ENCODE peak calls at places on chromosomes 12 and 14, in nine cellular contexts. D is fibroblast of lung, A is IMR-90, L is endodermal cell, I is kidney, X is H1, W is colonic mucosa, Y is endothelial cell of umbilical vein, Q is mesendoderm. J is an unnamed sample.

GRCh38 chr12:117507547-117507946 is 146.1 kb upstream of the NOS1 start:
- DNase-seq in Y (no peak), X (no peak), W (no peak), D (no peak), I (no peak), A (no peak), Q (no peak), L (peak; percentile 60), J (no peak)

GRCh38 chr14:33402604-33403003 is 463.9 kb downstream of the NPAS3 start:
- DNase-seq in I (no peak), Y (no peak), Q (no peak), L (no peak), D (no peak), A (no peak), X (no peak), W (no peak), J (no peak)

GRCh38 chr14:81406863-81407262 is 6.7 kb upstream of the STON2 start:
- DNase-seq in I (no peak), W (no peak), X (no peak), Y (no peak), A (peak; percentile 1), D (peak; percentile 74), L (no peak), Q (no peak), J (no peak)

GRCh38 chr12:92943482-92944250 is 14.6 kb upstream of the EEA1 start:
- DNase-seq in D (peak; percentile 75), X (no peak), A (peak; percentile 31), Y (no peak), Q (peak; percentile 21), I (no peak), W (no peak), L (no peak), J (peak; percentile 49)

GRCh38 chr12:52650520-52651081 is 1.4 kb downstream of the KRT2 start:
- DNase-seq in I (no peak), A (no peak), W (peak; percentile 61), L (peak; percentile 44), X (no peak), D (no peak), Y (no peak), Q (no peak), J (no peak)

GRCh38 chr12:65014504-65015271 is 106.4 kb downstream of the WIF1 start:
- DNase-seq in I (no peak), X (no peak), D (no peak), W (no peak), A (no peak), L (no peak), Y (no peak), Q (no peak), J (no peak)

GRCh38 chr12:116236986-116237385 is 40.5 kb downstream of the MED13L start:
- DNase-seq in X (no peak), W (no peak), L (no peak), Q (no peak), D (peak; percentile 30), Y (no peak), I (no peak), A (no peak), J (no peak)

GRCh38 chr12:5017638-5018348 is 25.9 kb upstream of the KCNA5 start:
- DNase-seq in X (no peak), I (no peak), Y (no peak), D (no peak), L (no peak), W (no peak), Q (no peak), A (no peak), J (no peak)

GRCh38 chr12:64099430-64099829 is 122.7 kb downstream of the KICS2 start:
- DNase-seq in X (no peak), I (no peak), Q (no peak), W (no peak), Y (peak; percentile 70), D (peak; percentile 99), A (peak; percentile 96), L (no peak), J (no peak)

GRCh38 chr14:68679746-68680467 is 113.0 kb downstream of the ZFP36L1 start:
- DNase-seq in L (no peak), Y (no peak), I (no peak), D (no peak), X (no peak), Q (no peak), W (no peak), A (no peak), J (no peak)

GRCh38 chr14:68679301-68679700 is 113.6 kb downstream of the ZFP36L1 start:
- DNase-seq in X (no peak), D (no peak), L (no peak), A (no peak), Q (no peak), Y (no peak), I (no peak), W (no peak), J (no peak)

GRCh38 chr14:68681256-68681655 is 111.6 kb downstream of the ZFP36L1 start:
- DNase-seq in A (no peak), L (no peak), X (no peak), Y (no peak), W (no peak), D (no peak), I (no peak), Q (no peak), J (no peak)

GRCh38 chr14:68682166-68683103 is 110.4 kb downstream of the ZFP36L1 start:
- DNase-seq in A (peak; percentile 95), I (no peak), W (peak; percentile 44), L (no peak), D (peak; percentile 97), X (no peak), Y (peak; percentile 92), Q (no peak), J (peak; percentile 86)

GRCh38 chr14:68680541-68681051 is 112.3 kb downstream of the ZFP36L1 start:
- DNase-seq in Q (no peak), I (no peak), A (peak; percentile 24), W (no peak), D (peak; percentile 68), X (no peak), L (no peak), Y (no peak), J (no peak)
- H3K9ac ChIP-seq in Q (no peak overlapping the region), I (no peak overlapping the region), A (no peak overlapping the region), W (peak overlapping the region; percentile 21), D (no peak overlapping the region), X (no peak overlapping the region), L (no peak overlapping the region), Y (no peak overlapping the region), J (no peak overlapping the region)

DNA sequence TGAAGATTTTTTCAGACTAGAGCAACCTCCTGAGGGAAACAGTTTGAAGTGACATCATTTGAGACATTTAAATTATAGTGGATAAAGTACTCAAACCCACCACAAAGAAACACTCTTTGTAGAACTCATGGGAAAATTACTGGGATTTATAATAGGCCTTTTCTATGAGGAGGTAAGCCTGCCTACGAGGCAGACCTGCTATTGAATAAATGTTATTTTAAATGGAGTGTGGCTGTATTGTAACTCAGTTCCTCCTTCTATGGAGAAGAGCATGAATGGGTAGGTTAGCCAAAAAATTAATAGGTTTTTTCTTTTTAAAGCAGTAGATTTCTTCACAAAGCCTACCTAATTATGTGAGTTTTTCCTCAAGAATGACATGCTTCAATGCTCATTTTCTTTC is 63.7 kb upstream of the PLEKHA5 start:
- DNase-seq in W (no peak), A (no peak), Q (no peak), X (no peak), I (no peak), L (no peak), Y (no peak), D (no peak), J (no peak)
- H3K27ac ChIP-seq in W (no peak overlapping the region), A (no peak overlapping the region), Q (no peak overlapping the region), X (no peak overlapping the region), I (no peak overlapping the region), L (no peak overlapping the region), Y (no peak overlapping the region), D (no peak overlapping the region), J (no peak overlapping the region)

DNA sequence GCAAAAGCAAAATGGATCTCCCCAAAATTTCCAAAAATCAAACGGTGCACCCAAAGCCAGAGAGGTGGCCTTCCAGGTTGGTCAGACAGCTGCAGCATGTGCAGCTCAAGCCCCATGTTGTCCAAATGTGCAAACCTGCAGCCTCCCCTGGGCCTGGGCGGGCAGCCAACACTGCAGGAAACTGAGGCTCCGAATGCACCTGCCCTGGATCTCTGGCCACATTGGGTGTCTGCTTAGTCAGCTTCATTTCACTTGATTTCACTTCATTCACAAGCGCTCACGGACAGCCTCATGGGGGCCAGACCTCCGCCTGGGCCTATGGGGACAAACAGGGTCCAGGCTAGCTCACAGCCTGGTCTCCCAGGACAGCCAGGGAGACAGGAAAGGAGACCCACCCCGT is 59.8 kb downstream of the BCL11B start:
- DNase-seq in Q (no peak), Y (no peak), X (no peak), W (no peak), L (no peak), A (no peak), I (no peak), D (no peak), J (no peak)
- H3K4me3 ChIP-seq in Q (no peak overlapping the region), Y (no peak overlapping the region), X (no peak overlapping the region), W (no peak overlapping the region), L (no peak overlapping the region), A (no peak overlapping the region), I (no peak overlapping the region), D (no peak overlapping the region), J (no peak overlapping the region)

DNA sequence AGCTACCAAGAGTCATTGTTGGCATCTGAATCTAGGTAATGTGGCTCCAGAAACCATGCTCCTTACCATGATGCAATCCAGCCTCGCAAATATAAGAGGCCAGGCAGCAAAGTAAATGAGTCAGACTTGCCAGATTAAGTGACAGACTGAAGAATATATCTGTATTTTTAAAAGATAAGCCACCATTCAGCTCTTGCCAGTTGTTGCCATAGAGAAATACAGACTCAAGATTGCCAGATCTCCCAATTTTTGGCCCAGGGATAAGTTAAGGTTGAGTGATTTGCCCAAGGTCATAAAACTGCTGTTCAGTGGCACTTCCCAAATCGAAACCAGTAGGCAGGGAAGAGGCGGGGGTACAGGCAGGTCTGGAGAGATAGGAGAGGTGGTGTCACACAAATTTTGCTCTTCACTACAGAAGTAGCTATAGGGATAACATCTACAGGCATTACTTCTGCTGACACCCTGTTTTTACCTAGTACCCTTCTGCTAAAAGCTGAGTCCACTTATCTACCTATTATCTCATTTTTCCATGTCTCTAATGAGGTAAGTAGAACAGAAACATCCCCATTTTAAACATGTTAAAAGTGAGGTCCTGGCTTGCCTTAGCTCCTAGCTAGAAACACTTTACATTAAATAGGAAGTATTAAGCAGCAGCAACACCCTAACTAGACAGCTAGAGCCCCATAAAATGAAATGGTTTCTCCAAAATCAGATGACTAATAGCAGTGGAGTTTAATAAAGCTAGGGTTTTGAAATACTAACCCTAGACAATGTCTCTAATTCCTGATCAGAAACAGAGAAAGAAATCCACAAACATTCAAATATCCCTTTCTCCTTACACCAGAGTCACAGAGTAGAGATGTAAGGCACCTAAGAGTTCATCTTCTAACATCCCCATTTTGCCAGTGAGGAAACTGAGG is 19.5 kb downstream of the DCAF5 start:
- DNase-seq in L (no peak), Q (peak; percentile 70), X (no peak), I (no peak), D (peak; percentile 85), A (peak; percentile 78), W (no peak), Y (peak; percentile 61), J (no peak)
- H3K9ac ChIP-seq in L (peak overlapping the region; percentile 14), Q (no peak overlapping the region), X (no peak overlapping the region), I (no peak overlapping the region), D (no peak overlapping the region), A (no peak overlapping the region), W (no peak overlapping the region), Y (no peak overlapping the region), J (no peak overlapping the region)

DNA sequence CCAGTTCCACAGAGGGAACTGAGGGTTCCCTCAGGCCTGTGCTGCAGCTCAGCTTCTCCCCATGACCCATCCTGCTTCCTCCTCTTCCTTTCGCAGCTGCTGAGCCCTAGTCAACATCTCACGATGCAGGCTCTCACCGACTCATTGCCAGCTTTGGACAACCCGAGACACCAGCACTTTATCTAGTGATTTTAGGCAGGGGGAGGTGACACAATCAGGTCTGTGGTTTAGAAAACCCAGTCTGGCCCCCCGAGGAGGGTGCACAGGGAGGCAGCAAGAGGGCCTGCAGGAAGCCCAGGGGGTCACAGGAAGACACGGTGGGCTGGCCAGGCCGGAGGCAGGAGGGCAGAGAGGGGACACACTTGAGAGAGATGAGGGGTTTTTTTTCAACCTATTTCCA is 35.4 kb downstream of the DIO3 start:
- DNase-seq in Y (no peak), Q (no peak), I (no peak), X (no peak), W (peak; percentile 9), D (no peak), L (no peak), A (no peak), J (no peak)
- H3K27ac ChIP-seq in Y (no peak overlapping the region), Q (no peak overlapping the region), I (no peak overlapping the region), X (no peak overlapping the region), W (no peak overlapping the region), D (no peak overlapping the region), L (no peak overlapping the region), A (no peak overlapping the region), J (no peak overlapping the region)

J was measured in Karpas-422.